ENCODE peak calls at places on chromosomes 2 and 18, in six cellular contexts. One of them, this sample, is unnamed.
A peak's percentile ranks its signal among the peaks of the same experiment; 100 is the strongest.

GRCh38 chr2:225164406-225165048 is 122.3 kb upstream of the DOCK10 start:
- DNase-seq in HL-60: no peak
- DNase-seq in foreskin fibroblast: peak; percentile 12
- DNase-seq in HT-29: no peak
- DNase-seq in GM23248: peak; percentile 43
- DNase-seq in memory B cell: no peak
- DNase-seq in this sample: no peak

GRCh38 chr18:47522359-47522758 is 270.9 kb upstream of the SKOR2 start:
- DNase-seq in HL-60: no peak
- DNase-seq in foreskin fibroblast: no peak
- DNase-seq in HT-29: no peak
- DNase-seq in GM23248: no peak
- DNase-seq in memory B cell: no peak
- DNase-seq in this sample: no peak

GRCh38 chr2:100344433-100344832 is 22.1 kb upstream of the LONRF2 start:
- DNase-seq in HL-60: no peak
- DNase-seq in foreskin fibroblast: no peak
- DNase-seq in HT-29: no peak
- DNase-seq in GM23248: no peak
- DNase-seq in memory B cell: no peak
- DNase-seq in this sample: no peak

GRCh38 chr2:211879323-211879722 is 659.3 kb downstream of the ERBB4 start:
- DNase-seq in HL-60: peak; percentile 18
- DNase-seq in foreskin fibroblast: no peak
- DNase-seq in HT-29: no peak
- DNase-seq in GM23248: no peak
- DNase-seq in memory B cell: no peak
- DNase-seq in this sample: no peak

GRCh38 chr2:238143239-238143951 is 4.9 kb downstream of the KLHL30 start:
- DNase-seq in HL-60: no peak
- DNase-seq in foreskin fibroblast: peak; percentile 76
- DNase-seq in HT-29: peak; percentile 44
- DNase-seq in GM23248: peak; percentile 89
- DNase-seq in memory B cell: no peak
- DNase-seq in this sample: no peak

GRCh38 chr2:73385486-73386341 is at the start of gene ALMS1:
- DNase-seq in HL-60: peak; percentile 88
- DNase-seq in foreskin fibroblast: peak; percentile 96
- DNase-seq in HT-29: peak; percentile 93
- DNase-seq in GM23248: peak; percentile 96
- DNase-seq in memory B cell: peak; percentile 83
- DNase-seq in this sample: peak; percentile 85

GRCh38 chr2:32947484-32948143 is 861 bp downstream of the LTBP1 start:
- DNase-seq in HL-60: peak; percentile 9
- DNase-seq in foreskin fibroblast: peak; percentile 72
- DNase-seq in HT-29: peak; percentile 40
- DNase-seq in GM23248: peak; percentile 54
- DNase-seq in memory B cell: peak; percentile 36
- DNase-seq in this sample: peak; percentile 19

GRCh38 chr2:37415128-37415817 is 70.8 kb downstream of the QPCT start:
- DNase-seq in HL-60: peak; percentile 35
- DNase-seq in foreskin fibroblast: peak; percentile 74
- DNase-seq in HT-29: peak; percentile 30
- DNase-seq in GM23248: peak; percentile 36
- DNase-seq in memory B cell: no peak
- DNase-seq in this sample: no peak

GRCh38 chr2:227285741-227286140 is 39.3 kb upstream of the MFF start:
- DNase-seq in HL-60: no peak
- DNase-seq in foreskin fibroblast: no peak
- DNase-seq in HT-29: no peak
- DNase-seq in GM23248: no peak
- DNase-seq in memory B cell: no peak
- DNase-seq in this sample: no peak

GRCh38 chr2:233005096-233005495 is 8.0 kb downstream of the NGEF start:
- DNase-seq in HL-60: no peak
- DNase-seq in foreskin fibroblast: no peak
- DNase-seq in HT-29: no peak
- DNase-seq in GM23248: no peak
- DNase-seq in memory B cell: no peak
- DNase-seq in this sample: no peak

GRCh38 chr18:68965817-68966216 is 167.9 kb downstream of the CCDC102B start:
- DNase-seq in HL-60: no peak
- DNase-seq in foreskin fibroblast: no peak
- DNase-seq in HT-29: no peak
- DNase-seq in GM23248: no peak
- DNase-seq in memory B cell: no peak
- DNase-seq in this sample: no peak

GRCh38 chr2:45739796-45740485 is 88.5 kb downstream of the PRKCE start:
- DNase-seq in HL-60: no peak
- DNase-seq in foreskin fibroblast: no peak
- DNase-seq in HT-29: no peak
- DNase-seq in GM23248: no peak
- DNase-seq in memory B cell: no peak
- DNase-seq in this sample: no peak